ENCODE peak calls at places on chromosome 1, in seven cellular contexts. One of them, this sample, is unnamed.

GRCh38 chr1:91813813-91814212 is 72.1 kb downstream of the TGFBR3 start:
- DNase-seq in occipital lobe: no peak
- DNase-seq in PC-9: no peak
- DNase-seq in astrocyte: no peak
- DNase-seq in RWPE1: no peak
- DNase-seq in activated naive CD8-positive, alpha-beta T cell treated with anti-CD3 and anti-CD28 coated beads, Interleukin-2, amount 50 U/mL, for 24 hours: no peak
- DNase-seq in activated CD8-positive, alpha-beta memory T cell treated with anti-CD3 and anti-CD28 coated beads for 24 hours: no peak
- DNase-seq in this sample: no peak

GRCh38 chr1:53982034-53982761 is 35.8 kb downstream of the LDLRAD1 start:
- DNase-seq in occipital lobe: no peak
- DNase-seq in PC-9: no peak
- DNase-seq in astrocyte: peak; percentile 20
- DNase-seq in RWPE1: no peak
- DNase-seq in activated naive CD8-positive, alpha-beta T cell treated with anti-CD3 and anti-CD28 coated beads, Interleukin-2, amount 50 U/mL, for 24 hours: no peak
- DNase-seq in activated CD8-positive, alpha-beta memory T cell treated with anti-CD3 and anti-CD28 coated beads for 24 hours: no peak
- DNase-seq in this sample: no peak

GRCh38 chr1:50180367-50180766 is 71.6 kb downstream of the ELAVL4 start:
- DNase-seq in occipital lobe: no peak
- DNase-seq in PC-9: no peak
- DNase-seq in astrocyte: no peak
- DNase-seq in RWPE1: no peak
- DNase-seq in activated naive CD8-positive, alpha-beta T cell treated with anti-CD3 and anti-CD28 coated beads, Interleukin-2, amount 50 U/mL, for 24 hours: no peak
- DNase-seq in activated CD8-positive, alpha-beta memory T cell treated with anti-CD3 and anti-CD28 coated beads for 24 hours: no peak
- DNase-seq in this sample: no peak

GRCh38 chr1:48203287-48203900 is 19.1 kb upstream of the SLC5A9 start:
- DNase-seq in occipital lobe: no peak
- DNase-seq in PC-9: no peak
- DNase-seq in astrocyte: no peak
- DNase-seq in RWPE1: peak; percentile 54
- DNase-seq in activated naive CD8-positive, alpha-beta T cell treated with anti-CD3 and anti-CD28 coated beads, Interleukin-2, amount 50 U/mL, for 24 hours: no peak
- DNase-seq in activated CD8-positive, alpha-beta memory T cell treated with anti-CD3 and anti-CD28 coated beads for 24 hours: no peak
- DNase-seq in this sample: no peak

GRCh38 chr1:176691251-176692228 is 228.6 kb downstream of the PAPPA2 start:
- DNase-seq in occipital lobe: no peak
- DNase-seq in PC-9: peak; percentile 42
- DNase-seq in astrocyte: peak; percentile 35
- DNase-seq in RWPE1: peak; percentile 42
- DNase-seq in activated naive CD8-positive, alpha-beta T cell treated with anti-CD3 and anti-CD28 coated beads, Interleukin-2, amount 50 U/mL, for 24 hours: no peak
- DNase-seq in activated CD8-positive, alpha-beta memory T cell treated with anti-CD3 and anti-CD28 coated beads for 24 hours: no peak
- DNase-seq in this sample: peak; percentile 4

GRCh38 chr1:150973258-150973825 is 1.3 kb downstream of the CERS2 start:
- DNase-seq in occipital lobe: no peak
- DNase-seq in PC-9: no peak
- DNase-seq in astrocyte: no peak
- DNase-seq in RWPE1: no peak
- DNase-seq in activated naive CD8-positive, alpha-beta T cell treated with anti-CD3 and anti-CD28 coated beads, Interleukin-2, amount 50 U/mL, for 24 hours: peak; percentile 35
- DNase-seq in activated CD8-positive, alpha-beta memory T cell treated with anti-CD3 and anti-CD28 coated beads for 24 hours: no peak
- DNase-seq in this sample: no peak

GRCh38 chr1:225700164-225700740 is 47.3 kb upstream of the ENAH start:
- DNase-seq in occipital lobe: no peak
- DNase-seq in PC-9: peak; percentile 99
- DNase-seq in astrocyte: peak; percentile 100
- DNase-seq in RWPE1: peak; percentile 97
- DNase-seq in activated naive CD8-positive, alpha-beta T cell treated with anti-CD3 and anti-CD28 coated beads, Interleukin-2, amount 50 U/mL, for 24 hours: no peak
- DNase-seq in activated CD8-positive, alpha-beta memory T cell treated with anti-CD3 and anti-CD28 coated beads for 24 hours: no peak
- DNase-seq in this sample: peak; percentile 92

GRCh38 chr1:210536263-210536961 is 207.7 kb downstream of the HHAT start:
- DNase-seq in occipital lobe: no peak
- DNase-seq in PC-9: no peak
- DNase-seq in astrocyte: no peak
- DNase-seq in RWPE1: no peak
- DNase-seq in activated naive CD8-positive, alpha-beta T cell treated with anti-CD3 and anti-CD28 coated beads, Interleukin-2, amount 50 U/mL, for 24 hours: no peak
- DNase-seq in activated CD8-positive, alpha-beta memory T cell treated with anti-CD3 and anti-CD28 coated beads for 24 hours: no peak
- DNase-seq in this sample: no peak

GRCh38 chr1:167013124-167013900 is 24.2 kb downstream of the MAEL start:
- DNase-seq in occipital lobe: no peak
- DNase-seq in PC-9: no peak
- DNase-seq in astrocyte: no peak
- DNase-seq in RWPE1: no peak
- DNase-seq in activated naive CD8-positive, alpha-beta T cell treated with anti-CD3 and anti-CD28 coated beads, Interleukin-2, amount 50 U/mL, for 24 hours: no peak
- DNase-seq in activated CD8-positive, alpha-beta memory T cell treated with anti-CD3 and anti-CD28 coated beads for 24 hours: no peak
- DNase-seq in this sample: no peak

GRCh38 chr1:232689714-232690113 is 59.8 kb upstream of the SIPA1L2 start:
- DNase-seq in occipital lobe: no peak
- DNase-seq in PC-9: no peak
- DNase-seq in astrocyte: no peak
- DNase-seq in RWPE1: no peak
- DNase-seq in activated naive CD8-positive, alpha-beta T cell treated with anti-CD3 and anti-CD28 coated beads, Interleukin-2, amount 50 U/mL, for 24 hours: no peak
- DNase-seq in activated CD8-positive, alpha-beta memory T cell treated with anti-CD3 and anti-CD28 coated beads for 24 hours: no peak
- DNase-seq in this sample: no peak

GRCh38 chr1:109669246-109669948 is 1.5 kb downstream of the GSTM2 start:
- DNase-seq in occipital lobe: no peak
- DNase-seq in PC-9: no peak
- DNase-seq in astrocyte: no peak
- DNase-seq in RWPE1: no peak
- DNase-seq in activated naive CD8-positive, alpha-beta T cell treated with anti-CD3 and anti-CD28 coated beads, Interleukin-2, amount 50 U/mL, for 24 hours: peak; percentile 24
- DNase-seq in activated CD8-positive, alpha-beta memory T cell treated with anti-CD3 and anti-CD28 coated beads for 24 hours: no peak
- DNase-seq in this sample: no peak

GRCh38 chr1:30853350-30853749 is 55.2 kb downstream of the SDC3 start:
- DNase-seq in occipital lobe: no peak
- DNase-seq in PC-9: no peak
- DNase-seq in astrocyte: no peak
- DNase-seq in RWPE1: no peak
- DNase-seq in activated naive CD8-positive, alpha-beta T cell treated with anti-CD3 and anti-CD28 coated beads, Interleukin-2, amount 50 U/mL, for 24 hours: no peak
- DNase-seq in activated CD8-positive, alpha-beta memory T cell treated with anti-CD3 and anti-CD28 coated beads for 24 hours: no peak
- DNase-seq in this sample: no peak

GRCh38 chr1:2151252-2151651 is 43.3 kb downstream of the FAAP20 start:
- DNase-seq in occipital lobe: no peak
- DNase-seq in PC-9: no peak
- DNase-seq in astrocyte: no peak
- DNase-seq in RWPE1: no peak
- DNase-seq in activated naive CD8-positive, alpha-beta T cell treated with anti-CD3 and anti-CD28 coated beads, Interleukin-2, amount 50 U/mL, for 24 hours: no peak
- DNase-seq in activated CD8-positive, alpha-beta memory T cell treated with anti-CD3 and anti-CD28 coated beads for 24 hours: no peak
- DNase-seq in this sample: no peak

GRCh38 chr1:233261206-233261605 is 34.3 kb downstream of the PCNX2 start:
- DNase-seq in occipital lobe: no peak
- DNase-seq in PC-9: no peak
- DNase-seq in astrocyte: no peak
- DNase-seq in RWPE1: no peak
- DNase-seq in activated naive CD8-positive, alpha-beta T cell treated with anti-CD3 and anti-CD28 coated beads, Interleukin-2, amount 50 U/mL, for 24 hours: no peak
- DNase-seq in activated CD8-positive, alpha-beta memory T cell treated with anti-CD3 and anti-CD28 coated beads for 24 hours: no peak
- DNase-seq in this sample: no peak

GRCh38 chr1:204480515-204480914 is 14.1 kb downstream of the PIK3C2B start:
- DNase-seq in occipital lobe: no peak
- DNase-seq in PC-9: no peak
- DNase-seq in astrocyte: no peak
- DNase-seq in RWPE1: no peak
- DNase-seq in activated naive CD8-positive, alpha-beta T cell treated with anti-CD3 and anti-CD28 coated beads, Interleukin-2, amount 50 U/mL, for 24 hours: no peak
- DNase-seq in activated CD8-positive, alpha-beta memory T cell treated with anti-CD3 and anti-CD28 coated beads for 24 hours: no peak
- DNase-seq in this sample: no peak

GRCh38 chr1:111032295-111032897 is 68.7 kb upstream of the LRIF1 start:
- DNase-seq in occipital lobe: no peak
- DNase-seq in PC-9: peak; percentile 64
- DNase-seq in astrocyte: no peak
- DNase-seq in RWPE1: peak; percentile 44
- DNase-seq in activated naive CD8-positive, alpha-beta T cell treated with anti-CD3 and anti-CD28 coated beads, Interleukin-2, amount 50 U/mL, for 24 hours: peak; percentile 29
- DNase-seq in activated CD8-positive, alpha-beta memory T cell treated with anti-CD3 and anti-CD28 coated beads for 24 hours: no peak
- DNase-seq in this sample: no peak

GRCh38 chr1:184838374-184838995 is 83.8 kb upstream of the EDEM3 start:
- DNase-seq in occipital lobe: peak; percentile 39
- DNase-seq in PC-9: peak; percentile 89
- DNase-seq in astrocyte: peak; percentile 90
- DNase-seq in RWPE1: peak; percentile 91
- DNase-seq in activated naive CD8-positive, alpha-beta T cell treated with anti-CD3 and anti-CD28 coated beads, Interleukin-2, amount 50 U/mL, for 24 hours: no peak
- DNase-seq in activated CD8-positive, alpha-beta memory T cell treated with anti-CD3 and anti-CD28 coated beads for 24 hours: no peak
- DNase-seq in this sample: peak; percentile 79

GRCh38 chr1:198929961-198930599 is 291.2 kb downstream of the PTPRC start:
- DNase-seq in occipital lobe: no peak
- DNase-seq in PC-9: no peak
- DNase-seq in astrocyte: peak; percentile 75
- DNase-seq in RWPE1: no peak
- DNase-seq in activated naive CD8-positive, alpha-beta T cell treated with anti-CD3 and anti-CD28 coated beads, Interleukin-2, amount 50 U/mL, for 24 hours: no peak
- DNase-seq in activated CD8-positive, alpha-beta memory T cell treated with anti-CD3 and anti-CD28 coated beads for 24 hours: no peak
- DNase-seq in this sample: no peak

GRCh38 chr1:7948950-7949349 is 8.3 kb upstream of the TNFRSF9 start:
- DNase-seq in occipital lobe: no peak
- DNase-seq in PC-9: peak; percentile 35
- DNase-seq in astrocyte: peak; percentile 95
- DNase-seq in RWPE1: peak; percentile 70
- DNase-seq in activated naive CD8-positive, alpha-beta T cell treated with anti-CD3 and anti-CD28 coated beads, Interleukin-2, amount 50 U/mL, for 24 hours: no peak
- DNase-seq in activated CD8-positive, alpha-beta memory T cell treated with anti-CD3 and anti-CD28 coated beads for 24 hours: peak; percentile 69
- DNase-seq in this sample: no peak

GRCh38 chr1:17356387-17356992 is 15.5 kb upstream of the PADI6 start:
- DNase-seq in occipital lobe: no peak
- DNase-seq in PC-9: no peak
- DNase-seq in astrocyte: no peak
- DNase-seq in RWPE1: no peak
- DNase-seq in activated naive CD8-positive, alpha-beta T cell treated with anti-CD3 and anti-CD28 coated beads, Interleukin-2, amount 50 U/mL, for 24 hours: peak; percentile 39
- DNase-seq in activated CD8-positive, alpha-beta memory T cell treated with anti-CD3 and anti-CD28 coated beads for 24 hours: peak; percentile 70
- DNase-seq in this sample: no peak

GRCh38 chr1:201614262-201615015 is 75.5 kb downstream of the NAV1 start:
- DNase-seq in occipital lobe: no peak
- DNase-seq in PC-9: no peak
- DNase-seq in astrocyte: no peak
- DNase-seq in RWPE1: peak; percentile 58
- DNase-seq in activated naive CD8-positive, alpha-beta T cell treated with anti-CD3 and anti-CD28 coated beads, Interleukin-2, amount 50 U/mL, for 24 hours: peak; percentile 2
- DNase-seq in activated CD8-positive, alpha-beta memory T cell treated with anti-CD3 and anti-CD28 coated beads for 24 hours: no peak
- DNase-seq in this sample: no peak